ENCODE peak calls at places on chromosome 5, in eight cellular contexts. E, D, N, F, C, A, R and U are unnamed samples.

GRCh38 chr5:142547445-142548374 is 138.2 kb downstream of the FGF1 start:
- DNase-seq in C (no peak), D (no peak), A (no peak), R (no peak), E (no peak), N (no peak), F (no peak), U (no peak)

GRCh38 chr5:172420215-172420934 is 34.0 kb downstream of the SH3PXD2B start:
- DNase-seq in R (peak), D (peak), N (peak), E (no peak), A (peak), C (no peak), F (peak), U (no peak)

GRCh38 chr5:93411716-93412115 is 169.3 kb downstream of the NR2F1-AS1 start:
- DNase-seq in C (no peak), A (no peak), D (no peak), N (no peak), E (no peak), R (no peak), F (no peak), U (no peak)

GRCh38 chr5:134083517-134083916 is 31.0 kb upstream of the TCF7 start:
- DNase-seq in E (no peak), C (no peak), D (no peak), A (no peak), F (no peak), N (no peak), R (no peak), U (no peak)

GRCh38 chr5:168734119-168734518 is 155.0 kb upstream of the PANK3 start:
- DNase-seq in A (no peak), R (no peak), N (no peak), D (no peak), E (no peak), F (no peak), C (no peak), U (no peak)

GRCh38 chr5:109319351-109319750 is 90.4 kb downstream of the PJA2 start:
- DNase-seq in E (no peak), R (no peak), D (no peak), A (no peak), N (no peak), F (no peak), C (no peak), U (no peak)

GRCh38 chr5:172144291-172144815 is 43.7 kb downstream of the STK10 start:
- DNase-seq in A (peak), N (no peak), C (no peak), D (no peak), F (no peak), R (no peak), E (no peak), U (no peak)

GRCh38 chr5:150469718-150470470 is 20.4 kb upstream of the RPS14 start:
- DNase-seq in D (peak), E (no peak), C (no peak), N (no peak), R (peak), F (no peak), A (no peak), U (no peak)

GRCh38 chr5:125326114-125326513 is 579.7 kb upstream of the ZNF608 start:
- DNase-seq in E (no peak), R (peak), F (no peak), C (no peak), A (no peak), N (no peak), D (no peak), U (no peak)